ENCODE peak calls at places on chromosome 7, in seven cellular contexts. N is IMR-90, W is ovary, M is lower lobe of right lung, R is neural progenitor cell, L is pancreas, K is sigmoid colon. Q is an unnamed sample. For H3K4me1, the result is how much of the 10 kb centered on the place peaks cover.

GRCh38 chr7:135333196-135333595 is 99.6 kb downstream of the STRA8 start:
- DNase-seq in R (no peak), K (no peak), W (no peak), M (no peak), N (peak), L (no peak), Q (no peak)

GRCh38 chr7:127873151-127873550 is 158.1 kb downstream of the LRRC4 start:
- DNase-seq in L (no peak), N (no peak), W (no peak), K (no peak), M (no peak), R (no peak), Q (no peak)

GRCh38 chr7:28477041-28477442 is 64.7 kb downstream of the CREB5 start:
- DNase-seq in L (no peak), R (no peak), K (no peak), M (no peak), N (no peak), W (no peak), Q (no peak)

GRCh38 chr7:74032191-74032490 is 4.2 kb downstream of the ELN start:
- DNase-seq in K (peak), N (peak), W (peak), L (peak), R (no peak), M (no peak), Q (no peak)

GRCh38 chr7:70586822-70587221 is 545.1 kb upstream of the GALNT17 start:
- DNase-seq in W (no peak), L (no peak), K (no peak), R (no peak), M (no peak), N (no peak), Q (no peak)

GRCh38 chr7:35474100-35474499 is 220.2 kb upstream of the TBX20 start:
- DNase-seq in L (no peak), W (no peak), R (no peak), N (no peak), M (no peak), K (no peak), Q (no peak)

GRCh38 chr7:87325576-87326370 is 19.7 kb upstream of the CROT start:
- DNase-seq in R (no peak), K (no peak), L (no peak), N (no peak), M (no peak), W (no peak), Q (no peak)

GRCh38 chr7:125775319-125775718 is 845.7 kb upstream of the POT1 start:
- DNase-seq in K (no peak), N (no peak), M (no peak), W (no peak), L (no peak), R (no peak), Q (no peak)

GRCh38 chr7:76225379-76225778 is 23.7 kb downstream of the SRRM3 start:
- DNase-seq in W (peak), L (no peak), K (no peak), M (no peak), N (peak), R (peak), Q (no peak)

GRCh38 chr7:54333952-54334351 is 208.2 kb upstream of the VSTM2A start:
- DNase-seq in L (no peak), K (no peak), R (no peak), W (no peak), N (no peak), M (no peak), Q (no peak)

GRCh38 chr7:17991866-17992648 is 35.6 kb downstream of the PRPS1L1 start:
- DNase-seq in M (no peak), L (peak), W (no peak), N (no peak), K (no peak), R (peak), Q (no peak)

GRCh38 chr7:77569514-77570232 is 32.6 kb downstream of the PTPN12 start:
- DNase-seq in L (no peak), K (no peak), W (no peak), N (peak), M (no peak), R (no peak), Q (no peak)

GRCh38 chr7:80063855-80064254 is 70.8 kb upstream of the GNAI1 start:
- DNase-seq in N (no peak), W (no peak), R (no peak), M (no peak), K (no peak), L (no peak), Q (no peak)

GRCh38 chr7:29285451-29285807 is 90.9 kb downstream of the CHN2 start:
- DNase-seq in R (no peak), L (no peak), N (peak), K (no peak), W (no peak), M (no peak), Q (no peak)

GRCh38 chr7:8379264-8379663 is 54.1 kb upstream of the NXPH1 start:
- DNase-seq in M (no peak), N (no peak), W (no peak), K (no peak), L (no peak), R (peak), Q (no peak)

GRCh38 chr7:47473499-47474210 is 108.3 kb downstream of the TNS3 start:
- DNase-seq in R (no peak), M (peak), N (peak), K (no peak), W (no peak), L (no peak), Q (no peak)

GRCh38 chr7:134891262-134892001 is 94.9 kb upstream of the AGBL3 start:
- DNase-seq in K (peak), W (peak), L (peak), N (peak), M (peak), R (peak), Q (peak)

GRCh38 chr7:101075646-101076045 is 9.6 kb upstream of the TRIM56 start:
- DNase-seq in M (no peak), K (no peak), W (no peak), N (no peak), L (no peak), R (no peak), Q (no peak)

GRCh38 chr7:130129099-130129498 is 58.8 kb downstream of the KLHDC10 start:
- DNase-seq in N (no peak), M (no peak), K (no peak), W (no peak), R (no peak), L (no peak), Q (no peak)

GRCh38 chr7:135744938-135745701 is 3.5 kb downstream of the FAM180A start:
- DNase-seq in W (no peak), M (no peak), K (no peak), N (peak), L (no peak), R (no peak), Q (no peak)

GRCh38 chr7:30247546-30248386 is 36.6 kb upstream of the ZNRF2 start:
- DNase-seq in R (peak), K (no peak), N (no peak), L (no peak), W (no peak), M (no peak), Q (no peak)

GRCh38 chr7:88072715-88073055 is 138.6 kb downstream of the ADAM22 start:
- DNase-seq in W (no peak), N (no peak), M (no peak), K (no peak), L (no peak), R (no peak), Q (no peak)

GRCh38 chr7:138239244-138239643 is 163.0 kb downstream of the AKR1D1 start:
- DNase-seq in W (no peak), K (no peak), L (no peak), N (no peak), R (no peak), M (no peak), Q (no peak)

GRCh38 chr7:698515-699259 is 27.8 kb upstream of the DNAAF5 start:
- DNase-seq in W (no peak), R (no peak), K (peak), N (no peak), M (peak), L (no peak), Q (peak)

GRCh38 chr7:26187380-26188290 is 12.9 kb downstream of the HNRNPA2B1 start:
- DNase-seq in M (no peak), L (no peak), R (no peak), W (no peak), N (no peak), K (no peak), Q (no peak)

DNA sequence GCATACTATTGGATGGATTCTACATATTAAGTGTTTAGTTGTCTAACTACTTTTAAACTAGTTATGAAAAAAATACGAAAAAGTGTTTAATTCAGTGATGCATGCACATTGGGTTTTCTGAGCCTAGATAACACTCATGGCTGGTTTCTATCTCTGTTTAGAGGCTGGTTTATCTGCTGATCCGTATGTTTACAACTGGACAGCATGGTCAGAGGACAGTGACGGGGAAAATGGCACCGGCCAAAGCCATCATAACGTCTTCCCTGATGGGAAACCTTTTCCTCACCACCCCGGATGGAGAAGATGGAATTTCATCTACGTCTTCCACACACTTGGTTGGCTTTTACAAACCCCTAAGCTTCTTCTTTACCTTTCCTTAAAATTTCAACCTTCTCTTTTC is 10.2 kb downstream of the GPNMB start:
- DNase-seq in R (no peak), L (no peak), W (no peak), K (no peak), M (no peak), N (no peak), Q (no peak)
- H3K4me3 ChIP-seq in R (no peak), L (no peak), W (no peak), K (no peak), M (no peak), N (no peak), Q (no peak)

DNA sequence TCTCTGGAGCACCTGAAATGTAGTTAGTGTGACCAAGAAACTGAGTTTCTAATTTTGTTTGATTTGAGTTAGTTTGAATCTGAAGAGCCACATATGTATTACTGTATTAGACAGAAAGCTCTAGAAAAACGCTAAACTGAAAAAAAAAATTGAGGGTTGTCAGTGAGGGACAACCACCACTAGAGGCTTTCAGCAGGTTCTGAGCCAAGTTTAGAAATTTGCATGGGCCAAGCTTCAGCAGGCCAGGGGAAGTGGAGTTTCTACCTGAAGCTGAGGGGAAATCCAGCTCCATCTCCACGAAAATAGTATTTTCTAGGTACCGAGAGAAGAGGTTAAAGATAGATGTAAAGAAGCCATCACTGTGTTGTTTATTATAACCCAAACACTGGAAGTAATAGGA is 77.9 kb upstream of the PLXNA4 start:
- DNase-seq in W (no peak), L (no peak), M (no peak), N (no peak), K (no peak), R (no peak), Q (no peak)
- H3K4me1 ChIP-seq in W (under half), L (under half), M (under half), N (under half), K (under half), R (under half), Q (under half)

GRCh38 chr7:157412021-157412443 is 75.2 kb downstream of the DNAJB6 start:
- DNase-seq in K (no peak), N (peak), M (peak), R (no peak), L (no peak), W (no peak), Q (no peak)

GRCh38 chr7:157413881-157414701 is 77.3 kb downstream of the DNAJB6 start:
- DNase-seq in N (no peak), M (no peak), W (no peak), R (no peak), L (no peak), K (no peak), Q (no peak)

GRCh38 chr7:157411580-157411979 is 74.8 kb downstream of the DNAJB6 start:
- DNase-seq in L (no peak), R (no peak), K (no peak), W (no peak), M (peak), N (no peak), Q (no peak)

GRCh38 chr7:157410831-157411556 is 74.2 kb downstream of the DNAJB6 start:
- DNase-seq in W (no peak), K (no peak), R (no peak), N (no peak), L (no peak), M (peak), Q (no peak)

DNA sequence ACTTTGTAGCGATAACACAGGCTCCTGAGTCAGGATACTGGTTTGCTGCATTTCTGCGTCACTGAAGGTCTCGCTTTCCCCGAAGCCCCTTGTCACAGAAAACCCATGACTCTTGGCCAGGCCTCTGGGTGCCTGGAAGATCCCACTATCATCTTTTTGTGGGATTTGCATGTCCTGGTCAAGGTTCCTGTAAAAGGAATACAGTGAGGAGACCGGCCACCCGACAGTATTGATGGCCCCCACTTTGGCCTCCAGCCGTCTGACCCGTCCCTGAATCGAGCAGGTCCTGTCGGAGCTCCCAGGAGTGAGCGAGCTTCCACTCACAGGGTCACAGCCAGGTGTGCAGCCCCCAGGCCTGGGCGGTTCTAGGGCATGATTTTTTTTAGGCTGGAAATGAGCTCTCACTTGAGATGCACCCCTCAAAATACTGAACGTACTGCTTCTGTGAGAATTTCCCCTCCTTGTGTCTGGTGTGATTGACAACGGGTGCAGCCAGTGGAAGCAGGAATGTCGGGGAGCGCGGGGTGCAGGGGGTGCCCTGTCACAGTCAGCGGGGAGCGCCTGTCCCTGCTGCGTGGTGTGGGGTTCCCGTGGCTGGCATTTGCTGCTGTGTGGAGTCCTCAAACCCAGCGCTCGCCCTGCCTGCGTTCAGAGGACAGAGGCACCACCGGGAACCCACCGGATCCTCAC is 75.8 kb downstream of the DNAJB6 start:
- DNase-seq in K (no peak), M (peak), W (no peak), N (no peak), R (no peak), L (no peak), Q (no peak)
- TF ChIP-seq CTCF in K (no peak), M (no peak), W (no peak), N (no peak), R (no peak), L (no peak), Q (no peak)

GRCh38 chr7:150382123-150382843 is 3.2 kb downstream of the ZNF775 start:
- DNase-seq in R (peak), L (peak), M (no peak), W (no peak), K (no peak), N (no peak), Q (no peak)

GRCh38 chr7:150383710-150384397 is 4.7 kb downstream of the ZNF775 start:
- DNase-seq in N (no peak), L (peak), K (peak), R (peak), W (no peak), M (no peak), Q (peak)

GRCh38 chr7:150382844-150383225 is 3.7 kb downstream of the ZNF775 start:
- DNase-seq in L (no peak), W (no peak), K (no peak), R (no peak), M (no peak), N (no peak), Q (no peak)

GRCh38 chr7:150385240-150385830 is 6.2 kb downstream of the ZNF775 start:
- DNase-seq in L (no peak), K (peak), N (no peak), W (no peak), M (no peak), R (peak), Q (no peak)

DNA sequence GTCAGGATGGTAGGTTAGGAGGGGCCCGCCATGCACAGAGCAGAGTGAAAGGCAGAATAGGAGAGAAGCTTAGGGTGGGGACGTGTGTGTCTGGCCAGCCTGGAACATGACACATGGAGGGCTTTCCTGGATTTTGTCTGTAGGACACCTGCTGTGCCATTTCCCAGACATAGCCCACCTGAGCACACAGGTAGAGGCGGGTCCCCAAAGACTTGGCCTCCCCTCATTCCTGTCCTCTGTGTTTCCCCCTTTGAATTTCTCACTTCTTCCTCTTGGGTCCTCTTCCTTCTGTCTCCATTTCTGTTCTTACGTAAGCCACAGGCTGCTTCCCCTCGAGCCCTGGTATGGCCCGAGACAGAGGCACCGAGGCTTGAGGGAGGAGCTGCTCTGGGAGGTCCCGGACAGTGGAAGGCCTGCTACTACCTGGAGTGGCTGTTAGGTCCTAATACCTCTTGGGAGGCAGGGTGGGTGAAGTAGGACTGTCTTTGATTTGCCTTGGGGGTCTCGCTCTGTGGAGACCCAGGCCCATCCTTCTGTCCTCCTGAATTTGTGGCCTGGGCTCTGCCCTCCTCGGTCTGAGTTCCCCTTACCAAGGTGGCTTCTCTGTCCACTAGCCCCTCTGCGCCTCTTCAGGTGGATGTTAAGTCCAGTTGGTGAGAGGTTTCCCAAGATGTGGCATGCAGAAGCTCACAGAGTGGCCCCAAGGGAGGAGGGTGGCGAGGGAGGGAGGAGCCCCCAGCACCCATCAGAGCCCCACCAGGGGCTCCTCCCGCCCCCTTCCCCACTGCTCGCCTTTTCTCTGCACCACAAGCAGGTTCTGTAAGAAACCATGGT is 5.5 kb downstream of the ZNF775 start:
- DNase-seq in R (peak), W (no peak), L (no peak), M (no peak), N (no peak), K (peak), Q (no peak)
- H3K4me3 ChIP-seq in R (peak), W (no peak), L (no peak), M (no peak), N (no peak), K (no peak), Q (no peak)

GRCh38 chr7:33243319-33243881 is 114.0 kb downstream of the BBS9 start:
- DNase-seq in K (no peak), N (peak), M (no peak), L (no peak), W (no peak), R (peak), Q (no peak)
- H3K4me1 ChIP-seq in K (under half), N (under half), M (under half), L (under half), W (under half), R (under half), Q (under half)

DNA sequence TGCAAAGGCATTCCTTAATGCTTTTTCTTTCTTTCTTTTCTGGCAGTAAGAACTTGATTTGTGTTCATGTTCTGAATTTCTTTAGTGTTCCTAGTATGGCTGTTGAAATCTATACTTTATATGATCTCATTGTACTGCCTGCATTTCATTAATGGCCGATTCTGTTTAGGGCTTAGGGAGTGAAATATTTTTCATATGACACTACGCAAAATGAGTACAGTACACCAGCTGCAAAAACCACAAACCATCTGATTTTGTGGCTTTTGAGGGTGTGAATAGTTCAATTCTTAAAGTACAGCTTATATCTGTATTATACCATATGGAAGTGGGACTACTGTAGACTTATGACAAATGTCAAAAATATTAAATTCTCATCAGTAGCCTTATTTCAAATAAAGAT is 69.1 kb upstream of the FOXP2 start:
- DNase-seq in L (no peak), K (no peak), W (no peak), M (no peak), N (peak), R (no peak), Q (no peak)
- TF ChIP-seq CTCF in L (no peak), K (no peak), W (no peak), M (no peak), N (no peak), R (no peak), Q (no peak)

DNA sequence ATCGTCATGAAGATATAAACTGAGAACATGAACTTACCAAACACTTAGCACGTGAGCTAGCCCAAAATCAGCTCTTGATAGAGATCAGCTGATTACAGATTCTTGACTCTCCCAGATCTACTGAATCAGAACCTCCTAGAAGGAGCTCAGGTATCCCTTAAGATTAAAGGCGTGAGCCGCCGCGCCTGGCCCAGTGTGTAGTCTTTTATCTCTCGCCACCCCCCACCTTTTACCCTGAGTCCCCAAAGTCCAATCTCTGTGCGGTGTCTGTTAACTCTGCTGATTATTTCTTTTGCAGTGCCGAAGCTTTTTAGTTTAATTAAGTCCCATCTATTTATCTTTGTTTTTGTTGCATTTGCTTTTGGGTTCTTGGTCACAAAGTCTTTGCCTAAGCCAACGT is 1.1 kb upstream of the GNA12 start:
- DNase-seq in N (no peak), L (no peak), W (no peak), R (no peak), M (no peak), K (no peak), Q (no peak)
- H3K4me3 ChIP-seq in N (no peak), L (no peak), W (no peak), R (no peak), M (no peak), K (no peak), Q (no peak)